ENCODE peak calls at places on chromosomes 11 and 22, in four cellular contexts. F is SK-N-SH, Y is K562, R is HepG2. J is an unnamed sample.

GRCh38 chr11:43268786-43269185 is 43.0 kb upstream of the API5 start:
- DNase-seq in R (no peak), Y (no peak), F (peak), J (no peak)

GRCh38 chr22:47558828-47559700 is 796.6 kb downstream of the TBC1D22A start:
- DNase-seq in F (no peak), Y (no peak), R (no peak), J (no peak)

GRCh38 chr11:34565417-34566208 is 52.0 kb upstream of the ELF5 start:
- DNase-seq in R (peak), F (peak), Y (peak), J (no peak)

GRCh38 chr11:66361502-66361941 is 10.0 kb downstream of the SLC29A2 start:
- DNase-seq in Y (no peak), F (no peak), R (no peak), J (no peak)

GRCh38 chr11:95739526-95739925 is 50.1 kb downstream of the FAM76B start:
- DNase-seq in Y (no peak), F (no peak), R (no peak), J (no peak)

GRCh38 chr11:13970986-13971385 is 8.5 kb downstream of the SPON1 start:
- DNase-seq in Y (no peak), R (peak), F (peak), J (no peak)

GRCh38 chr11:74902342-74902741 is 46.5 kb downstream of the XRRA1 start:
- DNase-seq in R (no peak), F (no peak), Y (no peak), J (no peak)

GRCh38 chr11:31655483-31655882 is 145.9 kb downstream of the ELP4 start:
- DNase-seq in Y (no peak), F (no peak), R (peak), J (no peak)

GRCh38 chr22:19664406-19664805 is 49.9 kb upstream of the SEPTIN5 start:
- DNase-seq in Y (no peak), R (no peak), F (no peak), J (no peak)

GRCh38 chr11:123690490-123690889 is 36.1 kb upstream of the SCN3B start:
- DNase-seq in Y (no peak), F (no peak), R (no peak), J (no peak)

GRCh38 chr22:49192180-49192856 is 635.4 kb downstream of the BRD1 start:
- DNase-seq in Y (no peak), F (no peak), R (no peak), J (no peak)

DNA sequence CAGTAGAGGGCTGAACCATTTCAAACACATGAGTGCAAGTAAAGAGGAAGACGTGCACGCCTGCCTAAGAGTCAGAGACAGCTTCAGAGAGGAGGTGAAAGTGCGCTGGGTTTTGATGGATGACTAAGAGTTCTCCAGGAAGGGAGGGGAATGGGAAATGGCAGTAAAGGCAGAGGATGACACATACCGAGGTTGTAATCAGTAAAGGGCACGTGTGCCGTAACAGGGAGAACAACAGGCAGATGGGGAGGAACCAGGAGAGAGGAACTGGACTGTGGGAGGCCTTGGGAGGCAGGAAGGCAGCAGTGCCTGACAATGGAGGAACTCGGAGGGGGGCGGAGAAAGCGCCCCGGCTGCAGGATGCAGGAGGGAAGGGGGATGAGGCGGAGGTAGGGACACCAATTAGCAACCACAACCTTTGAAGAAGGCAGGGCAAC is 67.6 kb downstream of the SCUBE1 start:
- DNase-seq in R (peak), Y (peak), F (no peak), J (no peak)
- TF ChIP-seq SMC3 in R (no peak), Y (no peak), F (no peak), J (no peak)

DNA sequence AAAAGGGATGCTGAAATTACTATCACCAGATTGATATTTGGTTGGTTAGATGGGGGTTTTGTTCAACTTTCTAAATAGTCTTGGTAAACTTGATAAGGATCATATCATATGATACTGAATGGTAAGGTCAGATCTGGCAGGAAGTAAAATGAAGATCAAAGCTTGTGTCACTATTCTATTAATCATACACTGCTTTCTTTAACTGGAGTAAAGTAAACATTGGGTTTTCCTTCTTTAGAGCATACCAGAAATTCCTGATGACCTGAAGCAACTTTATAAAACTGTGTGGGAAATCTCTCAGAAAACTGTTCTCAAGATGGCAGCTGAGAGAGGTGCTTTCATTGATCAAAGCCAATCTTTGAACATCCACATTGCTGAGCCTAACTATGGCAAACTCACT is 40.2 kb downstream of the RRM1 start:
- DNase-seq in F (no peak), Y (no peak), R (peak), J (no peak)
- TF ChIP-seq NFIC in F (no peak), Y (no peak), R (no peak), J (no peak)

DNA sequence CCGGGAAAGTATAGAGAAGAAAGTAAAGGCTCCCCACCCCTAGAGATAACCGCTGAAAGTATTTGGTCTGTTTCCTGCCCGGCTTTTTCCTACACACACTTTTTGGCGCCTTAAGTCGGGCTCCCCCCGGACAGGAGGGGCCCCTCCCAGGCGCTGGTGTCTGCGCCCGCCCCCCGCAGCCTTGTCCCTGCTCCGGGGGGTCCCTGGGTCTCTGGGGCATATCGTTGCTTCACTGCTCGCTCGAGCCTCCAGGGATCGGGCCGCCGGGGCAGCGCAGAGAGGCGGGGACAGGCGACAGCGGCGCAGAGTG is 928 bp upstream of the CRACR2B start:
- DNase-seq in F (no peak), Y (no peak), R (no peak), J (no peak)
- TF ChIP-seq SMC3 in F (no peak), Y (no peak), R (no peak), J (no peak)

DNA sequence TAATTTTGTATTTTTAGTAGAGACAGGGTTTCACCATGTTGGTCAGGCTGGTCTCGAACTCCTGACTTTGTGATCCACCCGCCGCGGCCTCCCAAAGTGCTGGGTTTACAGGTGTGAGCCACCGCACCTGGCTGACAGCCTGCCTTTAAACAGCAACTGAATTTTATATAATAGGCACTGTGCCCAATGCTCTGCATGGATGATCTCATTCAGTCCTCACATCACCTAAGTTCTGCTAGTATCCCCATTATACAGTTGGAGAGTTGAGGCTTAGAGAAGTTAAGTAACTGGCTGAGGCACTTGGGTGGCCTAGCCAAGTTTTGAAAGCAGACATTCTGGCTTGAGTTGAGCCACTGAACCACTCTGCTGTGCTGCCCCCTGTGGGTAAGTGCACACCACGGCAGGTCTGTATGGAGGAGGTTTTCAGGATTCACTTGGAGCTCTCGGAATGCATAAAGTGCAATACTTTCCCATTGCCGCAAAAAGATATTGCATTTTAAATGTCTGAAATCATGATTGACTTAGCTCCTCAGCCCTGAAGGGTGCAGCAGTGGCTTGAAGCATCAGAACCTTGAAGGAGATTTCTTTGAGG is 112.4 kb downstream of the LDLRAD3 start:
- DNase-seq in R (no peak), F (peak), Y (peak), J (no peak)
- TF ChIP-seq NFIC in R (no peak), F (no peak), Y (no peak), J (no peak)

GRCh38 chr11:114059278-114059983 is at the start of gene ZBTB16:
- DNase-seq in Y (peak), R (no peak), F (peak), J (no peak)
- TF ChIP-seq SMC3 in Y (no peak), R (no peak), F (no peak), J (no peak)

DNA sequence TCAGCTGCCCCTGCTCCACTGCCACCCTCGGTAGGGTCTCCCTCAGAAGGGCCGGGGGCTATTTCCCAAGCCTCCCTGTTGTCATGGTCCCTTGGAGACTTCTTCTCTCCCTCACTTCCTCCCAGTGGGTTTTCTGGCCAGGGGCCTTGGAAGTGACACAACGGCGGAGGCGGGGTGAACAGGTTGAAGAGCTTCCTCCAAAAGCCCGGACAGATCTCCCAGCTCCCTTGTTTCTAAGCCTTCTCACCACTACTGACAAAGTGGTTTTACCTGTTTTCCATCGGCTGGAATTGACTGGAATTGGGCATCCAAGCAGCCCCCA is 14.5 kb downstream of the MYH9 start:
- DNase-seq in R (no peak), F (no peak), Y (no peak), J (no peak)
- TF ChIP-seq NFIC in R (no peak), F (no peak), Y (no peak), J (no peak)

DNA sequence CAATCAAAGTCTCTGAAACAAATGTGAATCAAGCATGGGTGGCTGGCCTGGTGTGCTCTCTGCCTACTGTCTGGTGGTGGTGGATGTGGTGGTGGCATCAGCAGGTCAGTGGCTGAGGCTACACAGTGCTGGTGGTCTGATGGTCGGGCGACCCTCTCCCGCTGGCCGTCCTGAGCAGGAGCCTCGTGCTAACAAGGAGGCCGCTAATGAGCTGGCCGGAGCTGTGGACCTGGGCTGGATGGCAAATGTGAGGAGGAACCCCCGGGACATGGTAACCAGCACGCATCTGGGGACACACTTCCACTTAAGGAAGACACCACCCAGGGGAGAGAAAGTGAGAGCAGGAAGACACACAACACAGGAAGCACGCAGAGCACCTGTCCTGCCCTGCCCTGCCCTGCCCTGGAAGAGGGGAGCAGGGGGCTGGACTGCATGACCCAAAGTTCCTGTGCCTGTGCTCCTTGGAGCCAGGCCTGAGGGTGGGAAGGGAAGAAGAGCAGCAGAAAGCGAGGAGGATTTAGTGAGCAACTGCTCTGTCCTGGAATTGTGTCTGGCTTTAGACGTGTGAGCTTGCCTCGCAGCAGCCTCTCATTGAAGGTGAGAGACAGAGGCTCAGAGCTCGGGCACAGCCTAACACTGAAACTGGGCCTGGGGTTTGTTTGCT is 23.7 kb downstream of the SLC37A2 start:
- DNase-seq in Y (no peak), F (no peak), R (no peak), J (no peak)
- TF ChIP-seq SMC3 in Y (no peak), F (no peak), R (no peak), J (no peak)

GRCh38 chr11:26698224-26698623 is 23.6 kb downstream of the SLC5A12 start:
- DNase-seq in Y (no peak), R (no peak), F (no peak), J (no peak)

GRCh38 chr11:26703792-26704191 is 18.1 kb downstream of the SLC5A12 start:
- DNase-seq in Y (no peak), F (no peak), R (no peak), J (no peak)

GRCh38 chr11:26704249-26704648 is 17.6 kb downstream of the SLC5A12 start:
- DNase-seq in F (no peak), Y (no peak), R (no peak), J (no peak)

GRCh38 chr11:26696330-26696729 is 25.5 kb downstream of the SLC5A12 start:
- DNase-seq in R (no peak), Y (no peak), F (no peak), J (no peak)

DNA sequence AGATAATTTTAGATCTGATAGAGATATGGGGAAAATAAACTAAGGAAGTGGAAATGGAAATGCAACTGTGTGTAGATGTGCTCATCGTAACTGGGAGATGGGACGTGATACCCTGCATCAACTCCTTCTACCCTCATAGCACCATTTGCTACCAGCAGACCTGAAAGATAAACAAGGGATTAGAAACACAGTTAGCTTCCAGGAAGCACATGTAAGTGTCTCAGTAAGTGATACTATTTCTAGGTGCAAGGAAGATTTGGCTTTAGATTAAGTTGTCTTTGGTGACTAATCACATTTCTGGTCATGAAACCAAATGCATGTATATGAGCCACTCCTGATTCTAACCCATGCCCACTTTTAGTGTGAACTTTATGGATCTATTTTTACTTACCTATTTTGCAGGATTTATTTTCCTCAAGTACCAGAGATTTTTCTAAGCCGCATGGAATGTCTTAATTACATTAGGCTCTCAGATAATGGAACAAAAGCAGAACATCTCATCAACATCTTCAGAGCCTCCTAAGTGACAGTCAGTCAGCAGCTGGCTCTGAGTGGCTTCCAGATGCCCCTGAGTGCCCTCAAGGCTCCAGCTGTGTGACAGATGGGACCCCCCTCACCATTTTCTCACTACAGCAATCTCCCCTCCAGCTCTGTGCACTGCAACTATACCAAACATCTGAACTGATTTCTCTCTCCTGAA is 21.2 kb downstream of the SLC5A12 start:
- DNase-seq in R (no peak), F (peak), Y (no peak), J (no peak)
- TF ChIP-seq NFIC in R (no peak), F (no peak), Y (no peak), J (no peak)

DNA sequence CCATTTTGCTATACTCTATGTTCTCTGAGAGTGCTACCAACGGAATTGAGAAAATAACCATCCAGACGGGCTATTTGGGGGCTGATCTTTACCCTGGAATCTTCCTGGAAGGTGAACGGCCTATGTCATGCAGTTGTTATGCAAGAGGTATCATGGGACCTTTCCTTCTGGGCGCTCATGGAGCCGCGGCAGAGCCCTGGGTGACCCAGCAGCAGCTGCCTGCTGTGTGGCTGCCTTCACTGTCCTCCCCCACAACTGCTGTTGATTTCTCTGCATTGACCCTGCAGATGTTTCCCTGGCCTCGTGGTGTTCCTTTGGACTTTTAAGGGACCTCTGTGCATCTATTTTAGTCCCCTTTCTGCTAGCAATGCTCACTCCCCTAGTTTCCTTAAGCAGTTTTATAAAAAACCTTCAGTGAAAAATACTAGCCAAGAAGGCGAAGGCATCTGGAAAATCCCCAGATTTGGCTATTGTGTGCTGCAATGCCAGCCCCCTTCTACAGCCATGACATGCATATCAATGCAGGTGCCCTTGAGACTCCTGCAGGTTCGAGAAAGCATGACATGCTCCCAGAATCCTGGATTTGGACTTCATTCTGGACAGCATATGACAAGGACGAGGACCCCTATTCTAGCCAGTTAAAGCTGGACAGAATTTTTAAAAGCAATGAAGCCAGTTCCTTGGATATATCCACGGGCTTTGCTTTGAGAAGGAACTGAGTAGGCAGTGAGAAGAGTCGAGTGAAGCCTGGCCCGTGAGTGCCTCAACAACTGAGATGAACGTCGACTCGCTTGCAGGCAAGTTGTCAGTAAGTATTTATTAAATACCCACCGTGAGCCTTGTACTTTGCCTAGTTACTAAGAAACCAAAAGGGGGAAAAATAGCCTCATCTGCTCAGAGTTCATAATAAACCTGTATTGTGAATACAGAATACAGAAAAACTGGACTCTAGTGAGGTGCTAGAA is at the start of gene SLC25A18:
- DNase-seq in R (peak), Y (peak), F (no peak), J (no peak)
- TF ChIP-seq SMC3 in R (no peak), Y (no peak), F (no peak), J (no peak)

J was measured in GM12878.